ENCODE peak calls at places on chromosome 6, in four cellular contexts. Y is non-pigmented ciliary epithelial cell; F is naive thymus-derived CD8-positive, alpha-beta T cell; H is HEK293T. E is an unnamed sample.

GRCh38 chr6:149984778-149985177 is 21.0 kb downstream of the ULBP1 start:
- DNase-seq in Y (no peak), F (no peak), H (no peak), E (no peak)

GRCh38 chr6:6918216-6918983 is 189.4 kb upstream of the RREB1 start:
- DNase-seq in Y (peak), F (peak), H (no peak), E (peak)

GRCh38 chr6:135922746-135923145 is 71.2 kb downstream of the PDE7B start:
- DNase-seq in Y (no peak), F (no peak), H (no peak), E (peak)

GRCh38 chr6:120826253-120826652 is 508.0 kb downstream of the TBC1D32 start:
- DNase-seq in Y (no peak), F (no peak), H (peak), E (no peak)

GRCh38 chr6:29631860-29632731 is 887 bp downstream of the GABBR1 start:
- DNase-seq in Y (no peak), F (peak), H (no peak), E (peak)

GRCh38 chr6:145887969-145888368 is 73.4 kb upstream of the FBXO30 start:
- DNase-seq in Y (no peak), F (no peak), H (no peak), E (peak)

GRCh38 chr6:11601776-11602605 is 64.4 kb downstream of the TMEM170B start:
- DNase-seq in Y (no peak), F (no peak), H (no peak), E (no peak)

GRCh38 chr6:135087403-135087802 is 32.8 kb upstream of the HBS1L start:
- DNase-seq in Y (no peak), F (no peak), H (peak), E (no peak)

GRCh38 chr6:30857537-30857936 is 26.8 kb upstream of the DDR1 start:
- DNase-seq in Y (no peak), F (no peak), H (peak), E (no peak)

GRCh38 chr6:147063469-147064031 is 140.7 kb upstream of the STXBP5 start:
- DNase-seq in Y (peak), F (no peak), H (no peak), E (peak)

GRCh38 chr6:42279144-42279781 is 61.6 kb upstream of the MRPS10 start:
- DNase-seq in Y (no peak), F (peak), H (no peak), E (peak)

GRCh38 chr6:75296811-75297779 is 12.5 kb upstream of the TMEM30A start:
- DNase-seq in Y (no peak), F (peak), H (peak), E (peak)

GRCh38 chr6:106608080-106608668 is 21.1 kb downstream of the RTN4IP1 start:
- DNase-seq in Y (peak), F (peak), H (peak), E (peak)

GRCh38 chr6:116170358-116171057 is 44.6 kb upstream of the COL10A1 start:
- DNase-seq in Y (no peak), F (no peak), H (no peak), E (no peak)

GRCh38 chr6:54860739-54861138 is 14.2 kb downstream of the FAM83B start:
- DNase-seq in Y (peak), F (no peak), H (no peak), E (peak)

GRCh38 chr6:139500977-139501376 is 126.5 kb upstream of the CITED2 start:
- DNase-seq in Y (no peak), F (no peak), H (no peak), E (no peak)

GRCh38 chr6:154113392-154113791 is 74.4 kb downstream of the OPRM1 start:
- DNase-seq in Y (no peak), F (no peak), H (no peak), E (no peak)